ENCODE peak calls at places on chromosomes 6 and 20, in eight cellular contexts. L is adrenal gland, P is H9, A is psoas muscle, H is heart right ventricle, Q is Peyer's patch, G is AG04450, Z is tibial nerve. E is an unnamed sample.

GRCh38 chr6:11317885-11318771 is 85.7 kb upstream of the NEDD9 start:
- DNase-seq in A (peak; percentile 58), Q (no peak), P (no peak), Z (peak; percentile 40), L (peak; percentile 70), G (peak; percentile 69), H (peak; percentile 62), E (no peak)

GRCh38 chr20:49219924-49220831 is 962 bp downstream of the DDX27 start:
- DNase-seq in P (no peak), G (no peak), Z (no peak), H (no peak), Q (no peak), L (no peak), A (no peak), E (peak; percentile 60)

GRCh38 chr6:100881707-100882040 is 545 bp upstream of the ASCC3 start:
- DNase-seq in A (no peak), H (no peak), Q (no peak), P (no peak), G (no peak), L (no peak), Z (no peak), E (no peak)

GRCh38 chr6:127459231-127459641 is at the start of gene KIAA0408:
- DNase-seq in H (peak; percentile 60), A (peak; percentile 85), G (no peak), L (peak; percentile 37), P (peak; percentile 81), Z (peak; percentile 64), Q (no peak), E (no peak)

GRCh38 chr6:132590362-132590761 is 821 bp upstream of the TAAR5 start:
- DNase-seq in A (no peak), H (no peak), G (no peak), Z (no peak), Q (no peak), P (no peak), L (no peak), E (no peak)

GRCh38 chr20:63011798-63012197 is 5.0 kb upstream of the BHLHE23 start:
- DNase-seq in Z (no peak), P (no peak), L (no peak), Q (no peak), G (no peak), A (no peak), H (no peak), E (no peak)

GRCh38 chr6:105348897-105349296 is 54.0 kb downstream of the PREP start:
- DNase-seq in Q (no peak), Z (no peak), A (no peak), P (no peak), H (no peak), L (no peak), G (no peak), E (no peak)

GRCh38 chr6:139832906-139833305 is 458.5 kb upstream of the CITED2 start:
- DNase-seq in P (no peak), H (no peak), A (no peak), L (no peak), Z (no peak), G (no peak), Q (no peak), E (no peak)

GRCh38 chr6:70281923-70282902 is 20.7 kb downstream of the COL9A1 start:
- DNase-seq in Q (no peak), G (no peak), L (no peak), A (peak; percentile 50), Z (no peak), H (peak; percentile 47), P (peak; percentile 76), E (no peak)

GRCh38 chr6:15956205-15957106 is 172.4 kb upstream of the MYLIP start:
- DNase-seq in L (no peak), G (no peak), H (no peak), P (no peak), Z (peak; percentile 55), Q (no peak), A (no peak), E (no peak)

GRCh38 chr20:34544109-34544793 is 14.3 kb upstream of the MAP1LC3A start:
- DNase-seq in L (no peak), H (no peak), P (peak; percentile 52), Z (no peak), A (no peak), Q (no peak), G (no peak), E (no peak)

GRCh38 chr6:93849857-93850256 is 430.5 kb upstream of the EPHA7 start:
- DNase-seq in A (no peak), H (no peak), L (no peak), Z (no peak), G (no peak), P (no peak), Q (no peak), E (no peak)

DNA sequence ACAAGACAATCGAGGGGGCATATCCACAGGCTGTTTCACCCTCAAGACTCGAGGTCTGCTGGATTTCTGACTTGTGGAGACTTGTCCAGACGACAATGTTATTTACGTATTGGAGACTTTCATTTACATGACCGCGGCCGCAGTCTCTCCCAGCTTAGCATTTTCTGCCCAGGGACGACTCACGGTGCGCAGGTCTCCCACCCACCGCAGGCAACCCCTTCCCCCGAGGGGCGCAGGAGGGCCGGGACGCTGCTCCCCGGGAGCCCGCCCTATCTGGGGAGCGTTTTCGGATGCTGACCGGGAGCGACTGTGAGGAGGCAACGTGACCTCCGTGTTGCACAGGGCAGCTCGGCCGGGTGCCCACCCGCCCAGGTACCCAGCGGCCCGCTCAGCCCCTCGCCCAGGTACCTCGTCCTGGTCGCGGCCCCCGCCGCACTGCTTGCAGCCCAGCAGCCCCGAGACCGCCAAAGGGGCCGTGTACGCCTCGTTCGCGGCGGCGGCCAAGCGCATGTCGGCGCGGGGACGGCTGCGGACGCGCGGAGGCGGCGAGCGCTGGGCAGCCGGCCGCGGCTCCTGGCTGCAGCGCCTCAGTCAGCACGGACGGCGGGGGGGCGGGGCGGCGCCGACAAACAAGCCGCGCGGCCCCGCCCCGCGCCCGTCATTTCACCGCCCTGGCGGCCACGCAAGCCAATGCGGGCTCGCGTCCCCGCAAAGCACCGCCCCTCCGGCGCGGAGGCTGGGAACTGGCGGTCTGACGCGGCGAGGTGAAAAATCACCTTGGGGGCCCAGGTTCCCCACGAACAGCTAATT is 85.5 kb downstream of the SESN1 start:
- DNase-seq in L (peak; percentile 95), Z (peak; percentile 94), A (peak; percentile 97), P (peak; percentile 90), Q (peak; percentile 97), G (peak; percentile 48), H (peak; percentile 93), E (peak; percentile 97)
- TF ChIP-seq CTCF in L (peak; percentile 77), Z (peak; percentile 96), A (peak; percentile 15), P (no peak), Q (peak; percentile 78), G (no peak), H (peak; percentile 35), E (peak; percentile 61)

GRCh38 chr20:51560550-51561307 is 18.2 kb upstream of the NFATC2 start:
- DNase-seq in P (no peak), L (no peak), H (no peak), G (no peak), A (no peak), Z (no peak), Q (no peak), E (no peak)
- H3K27me3 ChIP-seq in P (peaks cover 38% of the 10 kb centered on the region), L (peaks cover 21% of the 10 kb centered on the region), H (no peaks in the 10 kb centered on the region), G (no peaks in the 10 kb centered on the region), A (no peaks in the 10 kb centered on the region), Z (no peaks in the 10 kb centered on the region), Q (no peaks in the 10 kb centered on the region), E (no peaks in the 10 kb centered on the region)

GRCh38 chr6:170247178-170247701 is 43.6 kb downstream of the DLL1 start:
- DNase-seq in P (no peak), L (no peak), Q (no peak), A (no peak), G (no peak), H (no peak), Z (no peak), E (no peak)
- TF ChIP-seq CTCF in P (no peak), L (no peak), Q (no peak), A (no peak), G (no peak), H (no peak), Z (no peak), E (no peak)

DNA sequence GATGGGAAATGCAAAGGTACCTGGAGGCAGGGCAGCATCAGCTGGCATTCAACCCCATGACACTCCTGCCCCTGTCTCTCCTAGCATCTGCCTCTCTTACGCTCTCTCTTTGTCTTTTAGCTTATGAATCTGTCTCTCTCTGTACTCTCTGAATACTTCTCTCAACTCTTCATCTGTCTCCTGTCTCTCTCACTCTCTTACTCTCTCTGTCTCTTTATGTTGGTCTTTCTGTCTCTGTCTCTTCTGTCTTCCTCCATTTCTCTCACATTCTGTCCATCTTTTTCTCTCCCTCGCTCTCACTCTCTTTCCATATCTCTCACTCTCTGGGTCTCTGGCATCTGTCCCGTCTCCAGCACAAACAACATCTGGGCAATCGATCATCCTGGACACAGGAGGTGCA is 2.6 kb downstream of the COL11A2 start:
- DNase-seq in A (no peak), P (no peak), G (no peak), H (no peak), Q (no peak), Z (no peak), L (no peak), E (no peak)
- H3K27me3 ChIP-seq in A (no peaks in the 10 kb centered on the region), P (peaks cover 3% of the 10 kb centered on the region), G (peaks cover 46% of the 10 kb centered on the region), H (no peaks in the 10 kb centered on the region), Q (no peaks in the 10 kb centered on the region), Z (peaks cover 28% of the 10 kb centered on the region), L (peaks cover 13% of the 10 kb centered on the region), E (no peaks in the 10 kb centered on the region)

GRCh38 chr20:22472386-22472785 is 112.0 kb downstream of the FOXA2 start:
- DNase-seq in Q (no peak), L (no peak), P (peak; percentile 58), H (no peak), G (no peak), A (no peak), Z (no peak), E (no peak)
- TF ChIP-seq CTCF in Q (no peak), L (no peak), P (peak; percentile 46), H (no peak), G (no peak), A (no peak), Z (no peak), E (no peak)